ENCODE peak calls at places on chromosomes 12 and 14, in eight cellular contexts. T, O, I, F, B, Z, X and K are unnamed samples.
A peak's percentile ranks its signal among the peaks of the same experiment; 100 is the strongest.

GRCh38 chr12:6347367-6348338 is 5.8 kb upstream of the TNFRSF1A start:
- DNase-seq in O (peak; percentile 84), F (peak; percentile 59), T (no peak), I (no peak), B (no peak), X (peak; percentile 57), Z (no peak), K (no peak)

GRCh38 chr12:16670456-16671050 is 64.6 kb upstream of the LMO3 start:
- DNase-seq in X (no peak), B (no peak), Z (no peak), T (no peak), F (peak; percentile 57), I (no peak), O (no peak), K (no peak)

GRCh38 chr14:53954551-53955233 is 1.9 kb downstream of the BMP4 start:
- DNase-seq in T (peak; percentile 21), B (no peak), O (peak; percentile 67), X (peak; percentile 18), F (peak; percentile 46), I (no peak), Z (peak; percentile 62), K (no peak)

GRCh38 chr12:120677765-120678473 is 9.0 kb upstream of the MLEC start:
- DNase-seq in F (peak; percentile 52), B (no peak), X (peak; percentile 75), I (no peak), Z (no peak), T (peak; percentile 58), O (no peak), K (no peak)

GRCh38 chr12:92041742-92042141 is 103.9 kb downstream of the BTG1 start:
- DNase-seq in Z (no peak), F (no peak), X (no peak), T (no peak), B (peak; percentile 23), O (no peak), I (peak; percentile 26), K (peak; percentile 56)

GRCh38 chr12:18798445-18799139 is 60.7 kb downstream of the CAPZA3 start:
- DNase-seq in B (no peak), F (no peak), O (no peak), I (no peak), X (no peak), T (no peak), Z (no peak), K (no peak)

GRCh38 chr14:81529391-81529790 is 4.3 kb downstream of the SEL1L start:
- DNase-seq in B (no peak), X (no peak), F (peak; percentile 61), Z (no peak), O (no peak), T (no peak), I (no peak), K (no peak)

GRCh38 chr14:33120966-33121365 is 182.3 kb downstream of the NPAS3 start:
- DNase-seq in F (peak; percentile 6), I (no peak), X (no peak), O (no peak), B (no peak), Z (no peak), T (no peak), K (no peak)

GRCh38 chr12:132275110-132275531 is 54.3 kb downstream of the GALNT9 start:
- DNase-seq in T (peak; percentile 83), X (peak; percentile 58), B (no peak), I (peak; percentile 78), F (peak; percentile 81), O (no peak), Z (no peak), K (no peak)

GRCh38 chr14:68340262-68340661 is 452.6 kb downstream of the ZFP36L1 start:
- DNase-seq in I (peak; percentile 57), X (no peak), O (no peak), B (no peak), Z (no peak), T (no peak), F (no peak), K (no peak)

GRCh38 chr12:124921200-124922008 is 7.0 kb upstream of the UBC start:
- DNase-seq in I (peak; percentile 76), B (peak; percentile 64), X (peak; percentile 67), T (peak; percentile 78), F (peak; percentile 63), Z (no peak), O (peak; percentile 72), K (peak; percentile 73)

GRCh38 chr12:100860611-100861010 is 66.0 kb downstream of the ANO4 start:
- DNase-seq in F (no peak), X (no peak), O (no peak), T (no peak), Z (no peak), I (no peak), B (no peak), K (no peak)

GRCh38 chr12:57620936-57621496 is 9.8 kb downstream of the ARHGEF25 start:
- DNase-seq in B (no peak), I (peak; percentile 62), F (peak; percentile 44), T (no peak), X (no peak), O (peak; percentile 74), Z (no peak), K (no peak)

GRCh38 chr12:57620245-57620935 is 9.2 kb downstream of the ARHGEF25 start:
- DNase-seq in B (no peak), Z (no peak), I (no peak), X (no peak), T (no peak), F (no peak), O (no peak), K (no peak)

GRCh38 chr12:57619434-57620244 is 8.4 kb downstream of the ARHGEF25 start:
- DNase-seq in B (no peak), F (no peak), Z (peak; percentile 65), O (peak; percentile 65), T (no peak), I (peak; percentile 66), X (peak; percentile 35), K (no peak)

GRCh38 chr12:57617942-57618341 is 6.7 kb downstream of the ARHGEF25 start:
- DNase-seq in X (no peak), F (no peak), B (no peak), Z (no peak), O (peak; percentile 41), T (no peak), I (no peak), K (no peak)

GRCh38 chr12:57618966-57619433 is 7.8 kb downstream of the ARHGEF25 start:
- DNase-seq in X (no peak), O (peak; percentile 46), F (no peak), I (no peak), T (no peak), Z (no peak), B (no peak), K (no peak)
- H3K4me3 ChIP-seq in X (no peak overlapping the region), O (no peak overlapping the region), F (no peak overlapping the region), I (peak overlapping the region; percentile 59), T (no peak overlapping the region), Z (no peak overlapping the region), B (no peak overlapping the region), K (no peak overlapping the region)

DNA sequence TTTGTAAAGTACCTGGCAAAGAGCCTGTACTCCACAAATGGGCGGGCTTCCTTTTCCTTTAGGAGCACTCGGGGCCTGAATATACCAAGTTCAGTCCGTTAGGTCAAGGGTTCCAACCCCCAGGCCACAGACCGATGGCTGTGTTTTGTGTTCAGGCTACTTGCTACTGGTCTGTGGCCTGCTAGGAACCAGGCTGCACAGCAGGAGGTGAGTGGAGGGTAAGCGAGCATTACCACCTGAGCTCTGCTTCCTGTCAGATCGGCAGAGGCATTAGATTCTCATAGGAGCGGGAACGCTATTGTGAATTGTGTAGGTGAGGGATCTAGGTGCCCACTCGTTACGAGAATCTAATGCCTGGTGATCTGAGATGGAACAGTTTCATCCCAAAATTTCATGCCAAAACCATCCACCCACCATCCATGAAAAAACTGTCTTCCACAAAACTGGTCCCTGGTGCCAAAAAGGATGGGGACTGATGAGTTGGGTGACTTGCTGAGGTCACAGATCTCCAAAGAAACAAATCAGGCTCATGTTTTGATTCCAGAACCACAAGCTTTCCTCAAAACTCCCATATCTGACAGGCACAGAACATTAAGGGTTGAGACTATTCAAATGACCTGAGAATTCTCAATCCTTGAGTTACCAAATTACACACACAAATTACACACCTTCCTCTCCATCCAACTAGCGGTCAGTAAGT is 4.2 kb downstream of the CSRP2 start:
- DNase-seq in T (no peak), Z (no peak), B (no peak), F (no peak), X (no peak), O (no peak), I (peak; percentile 71), K (no peak)
- H3K27ac ChIP-seq in T (no peak overlapping the region), Z (no peak overlapping the region), B (no peak overlapping the region), F (no peak overlapping the region), X (no peak overlapping the region), O (peak overlapping the region; percentile 77), I (no peak overlapping the region), K (no peak overlapping the region)

GRCh38 chr12:62552906-62553556 is 86.4 kb downstream of the MON2 start:
- DNase-seq in I (no peak), O (no peak), F (no peak), X (peak; percentile 60), T (no peak), B (no peak), Z (no peak), K (no peak)
- H3K4me3 ChIP-seq in I (no peak overlapping the region), O (no peak overlapping the region), F (no peak overlapping the region), X (no peak overlapping the region), T (no peak overlapping the region), B (no peak overlapping the region), Z (no peak overlapping the region), K (no peak overlapping the region)

DNA sequence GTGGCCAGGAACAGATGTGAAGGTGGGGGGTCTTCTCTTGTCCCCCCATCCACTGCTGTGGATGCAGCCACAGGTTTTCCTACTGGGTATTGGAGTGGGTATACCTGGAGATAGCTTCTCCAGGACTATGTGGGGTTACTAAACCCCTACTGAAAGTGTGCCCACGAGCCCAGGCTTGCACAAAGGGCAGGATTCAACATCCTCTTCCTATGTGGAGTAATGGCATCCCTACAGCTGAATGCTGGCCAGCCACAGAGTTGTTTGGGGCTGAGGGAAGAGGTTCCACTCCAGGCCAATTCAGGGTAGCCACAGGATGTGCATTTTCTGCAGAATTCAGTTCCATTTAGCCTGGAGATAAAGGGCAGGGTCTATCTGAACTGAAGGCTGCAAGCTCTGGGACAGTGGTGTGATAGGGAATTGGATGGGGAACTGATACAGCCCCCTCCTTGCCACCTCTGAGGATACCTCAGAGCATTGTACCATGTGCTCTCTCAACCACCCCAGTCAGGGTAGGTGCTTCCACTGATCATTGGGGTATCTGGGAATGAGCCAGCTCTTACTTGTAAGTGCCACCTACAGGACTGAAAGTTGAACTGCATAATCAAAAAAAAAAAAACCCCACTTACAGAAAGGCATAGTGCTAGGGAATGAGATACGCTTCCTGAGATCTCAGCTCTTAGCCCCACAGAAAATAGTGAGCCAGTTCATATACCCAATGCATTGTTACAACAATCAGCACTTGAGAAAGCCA is 187.1 kb downstream of the KITLG start:
- DNase-seq in I (peak; percentile 79), B (no peak), T (peak; percentile 53), F (peak; percentile 42), Z (no peak), O (no peak), X (peak; percentile 41), K (no peak)
- H3K27ac ChIP-seq in I (no peak overlapping the region), B (no peak overlapping the region), T (no peak overlapping the region), F (no peak overlapping the region), Z (no peak overlapping the region), O (no peak overlapping the region), X (no peak overlapping the region), K (no peak overlapping the region)